ENCODE peak calls at places on chromosomes 11 and 22, in six cellular contexts. X, G, W, L, R and U are unnamed samples.

GRCh38 chr22:24495365-24495675 is 188 bp downstream of the UPB1 start:
- DNase-seq in W (no peak), R (no peak), L (no peak), G (no peak), X (no peak), U (no peak)

GRCh38 chr22:47616396-47617020 is 854.1 kb downstream of the TBC1D22A start:
- DNase-seq in R (no peak), L (no peak), G (no peak), X (no peak), W (no peak), U (no peak)

GRCh38 chr11:112730591-112730990 is 230.6 kb upstream of the NCAM1 start:
- DNase-seq in L (no peak), X (no peak), W (no peak), R (no peak), G (no peak), U (no peak)

GRCh38 chr22:27952091-27952490 is 33.0 kb upstream of the PITPNB start:
- DNase-seq in W (no peak), R (no peak), L (no peak), X (no peak), G (peak; percentile 46), U (no peak)

GRCh38 chr22:48431014-48431413 is 1396.7 kb downstream of the BRD1 start:
- DNase-seq in W (no peak), G (no peak), X (no peak), R (no peak), L (no peak), U (no peak)

GRCh38 chr11:70206226-70206785 is 3.2 kb downstream of the FADD start:
- DNase-seq in X (no peak), R (no peak), L (no peak), W (no peak), G (no peak), U (no peak)

GRCh38 chr11:62569611-62570010 is 4.1 kb downstream of the EEF1G start:
- DNase-seq in R (no peak), W (no peak), G (no peak), L (no peak), X (no peak), U (no peak)

GRCh38 chr22:20153945-20154344 is 3.1 kb upstream of the CCDC188 start:
- DNase-seq in R (no peak), L (no peak), W (no peak), X (no peak), G (no peak), U (no peak)

GRCh38 chr22:20118572-20119020 is 1.6 kb upstream of the TRMT2A start:
- DNase-seq in L (peak; percentile 27), R (no peak), X (no peak), W (no peak), G (no peak), U (no peak)

GRCh38 chr11:80694385-80694784 is 1253.6 kb upstream of the TENM4 start:
- DNase-seq in G (peak; percentile 81), L (no peak), W (no peak), X (no peak), R (no peak), U (no peak)

GRCh38 chr11:75431533-75432525 is 1.2 kb downstream of the KLHL35 start:
- DNase-seq in L (no peak), W (no peak), G (no peak), X (no peak), R (no peak), U (no peak)

GRCh38 chr11:19432370-19433163 is 191.8 kb upstream of the E2F8 start:
- DNase-seq in L (no peak), X (peak; percentile 34), R (no peak), G (peak; percentile 50), W (no peak), U (peak; percentile 81)

GRCh38 chr22:47168900-47169800 is 406.7 kb downstream of the TBC1D22A start:
- DNase-seq in W (peak; percentile 11), G (no peak), R (no peak), X (peak; percentile 55), L (no peak), U (no peak)

GRCh38 chr22:20055654-20056053 is 24.4 kb upstream of the DGCR8 start:
- DNase-seq in W (no peak), R (no peak), X (no peak), G (no peak), L (no peak), U (no peak)

GRCh38 chr11:99739464-99740089 is 718.8 kb downstream of the CNTN5 start:
- DNase-seq in G (peak; percentile 42), R (no peak), X (peak; percentile 53), L (peak; percentile 36), W (peak; percentile 3), U (peak; percentile 40)

GRCh38 chr22:29265929-29266328 is 1.9 kb downstream of the RHBDD3 start:
- DNase-seq in G (no peak), L (no peak), R (no peak), W (no peak), X (no peak), U (no peak)

GRCh38 chr11:83785942-83786341 is 499.8 kb upstream of the CCDC90B start:
- DNase-seq in R (no peak), W (no peak), L (no peak), X (no peak), G (no peak), U (no peak)

GRCh38 chr11:70339066-70339465 is 59.3 kb upstream of the CTTN start:
- DNase-seq in L (no peak), X (no peak), R (no peak), W (no peak), G (no peak), U (no peak)

GRCh38 chr11:19237381-19237780 is 3.4 kb downstream of the E2F8 start:
- DNase-seq in L (no peak), G (no peak), X (no peak), R (no peak), W (no peak), U (no peak)

GRCh38 chr11:64006468-64006867 is 20.2 kb downstream of the OTUB1 start:
- DNase-seq in L (no peak), X (no peak), W (no peak), G (no peak), R (no peak), U (no peak)

GRCh38 chr11:64007629-64008282 is 21.5 kb downstream of the OTUB1 start:
- DNase-seq in G (no peak), L (peak; percentile 73), R (no peak), X (no peak), W (peak; percentile 86), U (no peak)

GRCh38 chr11:64005691-64006090 is 19.5 kb downstream of the OTUB1 start:
- DNase-seq in L (no peak), W (no peak), X (no peak), G (no peak), R (no peak), U (no peak)

GRCh38 chr11:64008283-64008931 is 22.2 kb downstream of the OTUB1 start:
- DNase-seq in X (no peak), G (no peak), R (no peak), L (no peak), W (no peak), U (no peak)

DNA sequence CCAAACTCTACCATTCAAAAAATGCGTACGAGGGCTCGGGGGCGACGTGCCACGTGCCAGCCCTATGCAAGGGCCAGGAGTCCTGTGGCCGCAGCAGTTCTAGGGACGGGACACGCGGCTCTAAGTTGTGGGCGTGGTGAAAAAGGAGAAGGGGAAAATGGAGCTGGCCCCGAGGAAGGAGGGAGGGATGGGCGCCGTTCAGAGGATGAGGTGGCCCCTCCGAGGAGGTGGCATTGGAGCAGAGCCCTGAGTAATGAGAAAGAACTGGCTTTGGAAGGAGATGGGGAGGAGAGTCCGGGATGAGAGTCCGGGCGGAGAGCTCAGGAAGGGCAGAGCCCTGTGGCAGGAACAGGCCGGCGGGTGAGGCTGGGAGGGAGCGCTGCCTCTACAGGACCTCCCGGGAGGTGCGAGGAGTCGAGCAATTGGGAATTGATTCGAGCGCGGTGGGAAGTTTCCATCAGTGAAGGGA is 21.0 kb downstream of the OTUB1 start:
- DNase-seq in X (no peak), R (no peak), W (peak; percentile 61), L (peak; percentile 54), G (no peak), U (no peak)
- TF ChIP-seq CTCF in X (no peak), R (no peak), W (no peak), L (no peak), G (no peak), U (no peak)

GRCh38 chr11:57491371-57492061 is 24.0 kb downstream of the SLC43A1 start:
- DNase-seq in G (no peak), W (no peak), L (peak; percentile 54), R (no peak), X (peak; percentile 81), U (peak; percentile 62)
- TF ChIP-seq CTCF in G (peak; percentile 66), W (peak; percentile 62), L (peak; percentile 56), R (peak; percentile 75), X (peak; percentile 89), U (peak; percentile 67)

DNA sequence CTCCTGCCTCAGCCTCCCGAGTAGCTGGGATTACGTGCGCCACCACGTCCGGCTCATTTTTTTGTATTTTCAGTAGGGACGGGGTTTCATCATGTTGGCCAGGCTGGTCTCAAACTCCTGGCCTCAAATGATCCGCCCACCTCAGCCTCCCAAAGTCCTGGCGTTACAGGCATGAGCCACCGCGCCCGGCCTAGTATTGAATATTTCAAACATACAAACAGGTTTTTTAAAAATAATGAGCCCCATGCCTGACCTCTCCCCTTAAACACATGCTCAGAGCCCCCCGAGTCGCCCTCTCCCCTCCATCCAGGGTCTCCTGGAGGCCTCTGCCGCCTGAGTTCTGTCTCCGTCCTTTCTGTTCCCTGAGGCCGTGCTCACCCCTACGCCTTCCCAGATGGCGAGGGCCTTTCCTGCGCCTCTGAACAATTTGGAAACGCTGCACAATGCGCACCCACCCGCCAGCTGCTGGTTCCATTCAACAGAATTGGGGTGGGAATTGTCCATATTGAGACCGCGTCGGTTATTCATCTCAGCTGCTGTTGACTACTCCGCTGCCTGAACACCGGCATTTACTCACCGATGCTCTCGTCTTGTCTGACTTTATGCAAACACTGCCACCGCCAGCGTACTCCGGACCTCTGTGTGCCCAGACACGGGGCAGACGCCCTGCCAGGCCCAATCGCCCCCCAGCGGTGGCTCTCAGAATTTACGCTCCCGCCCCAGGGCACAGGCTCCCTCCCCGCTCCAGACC is 13.6 kb upstream of the RNH1 start:
- DNase-seq in L (no peak), X (no peak), R (no peak), W (no peak), G (no peak), U (no peak)
- TF ChIP-seq CTCF in L (no peak), X (peak; percentile 36), R (no peak), W (no peak), G (peak; percentile 2), U (no peak)

GRCh38 chr11:102994101-102994500 is 38.6 kb upstream of the MMP13 start:
- DNase-seq in L (no peak), W (no peak), X (no peak), R (no peak), G (no peak), U (no peak)
- TF ChIP-seq CTCF in L (no peak), W (no peak), X (no peak), R (no peak), G (no peak), U (no peak)

DNA sequence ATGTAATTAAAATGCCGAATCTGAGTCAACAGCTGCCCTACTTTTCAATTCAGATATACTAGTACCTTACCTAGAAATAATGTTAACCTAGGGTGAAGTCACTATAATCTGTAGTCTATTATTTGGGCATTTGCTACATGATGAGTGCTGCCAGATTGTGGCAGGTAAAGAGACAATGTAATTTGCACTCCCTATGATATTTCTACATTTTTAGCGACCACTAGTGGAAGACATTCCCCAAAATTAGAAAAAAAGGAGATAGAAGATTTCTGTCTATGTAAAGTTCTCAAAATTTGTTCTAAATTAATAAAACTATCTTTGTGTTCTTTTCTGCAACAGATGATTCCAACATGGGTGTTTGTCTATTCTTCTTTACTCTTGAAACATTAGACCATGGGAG is 14.1 kb downstream of the MS4A1 start:
- DNase-seq in X (no peak), W (no peak), L (no peak), R (no peak), G (no peak), U (no peak)
- TF ChIP-seq CTCF in X (peak; percentile 8), W (no peak), L (no peak), R (no peak), G (no peak), U (no peak)